ENCODE peak calls at places on chromosomes 16 and 17, in six cellular contexts. One of them, this sample, is unnamed.
A peak's percentile ranks its signal among the peaks of the same experiment; 100 is the strongest.

GRCh38 chr17:57649731-57650484 is 95.2 kb downstream of the CCDC182 start:
- DNase-seq in epithelial cell of esophagus: peak; percentile 31
- DNase-seq in upper lobe of left lung: no peak
- DNase-seq in dorsolateral prefrontal cortex: no peak
- DNase-seq in coronary artery: no peak
- DNase-seq in B cell: no peak
- DNase-seq in this sample: no peak

GRCh38 chr16:57690782-57691471 is 3.7 kb upstream of the DRC7 start:
- DNase-seq in epithelial cell of esophagus: no peak
- DNase-seq in upper lobe of left lung: no peak
- DNase-seq in dorsolateral prefrontal cortex: no peak
- DNase-seq in coronary artery: peak; percentile 45
- DNase-seq in B cell: no peak
- DNase-seq in this sample: no peak

GRCh38 chr17:77618173-77618572 is 340.3 kb upstream of the TNRC6C start:
- DNase-seq in epithelial cell of esophagus: no peak
- DNase-seq in upper lobe of left lung: no peak
- DNase-seq in dorsolateral prefrontal cortex: no peak
- DNase-seq in coronary artery: no peak
- DNase-seq in B cell: no peak
- DNase-seq in this sample: no peak

GRCh38 chr17:5883775-5884665 is 186.2 kb upstream of the WSCD1 start:
- DNase-seq in epithelial cell of esophagus: peak; percentile 35
- DNase-seq in upper lobe of left lung: no peak
- DNase-seq in dorsolateral prefrontal cortex: no peak
- DNase-seq in coronary artery: no peak
- DNase-seq in B cell: no peak
- DNase-seq in this sample: no peak

GRCh38 chr17:8175795-8176196 is 384 bp downstream of the TMEM107 start:
- DNase-seq in epithelial cell of esophagus: no peak
- DNase-seq in upper lobe of left lung: peak; percentile 59
- DNase-seq in dorsolateral prefrontal cortex: no peak
- DNase-seq in coronary artery: no peak
- DNase-seq in B cell: no peak
- DNase-seq in this sample: no peak

GRCh38 chr16:10558746-10559641 is 21.4 kb downstream of the EMP2 start:
- DNase-seq in epithelial cell of esophagus: no peak
- DNase-seq in upper lobe of left lung: peak; percentile 81
- DNase-seq in dorsolateral prefrontal cortex: peak; percentile 38
- DNase-seq in coronary artery: peak; percentile 88
- DNase-seq in B cell: no peak
- DNase-seq in this sample: no peak

GRCh38 chr17:80632046-80632581 is 87.5 kb downstream of the RPTOR start:
- DNase-seq in epithelial cell of esophagus: no peak
- DNase-seq in upper lobe of left lung: no peak
- DNase-seq in dorsolateral prefrontal cortex: no peak
- DNase-seq in coronary artery: no peak
- DNase-seq in B cell: no peak
- DNase-seq in this sample: no peak

GRCh38 chr17:58335779-58336455 is 7.3 kb upstream of the TSPOAP1 start:
- DNase-seq in epithelial cell of esophagus: no peak
- DNase-seq in upper lobe of left lung: no peak
- DNase-seq in dorsolateral prefrontal cortex: no peak
- DNase-seq in coronary artery: no peak
- DNase-seq in B cell: peak; percentile 68
- DNase-seq in this sample: peak; percentile 65

GRCh38 chr17:38562903-38563302 is 42.8 kb downstream of the SRCIN1 start:
- DNase-seq in epithelial cell of esophagus: no peak
- DNase-seq in upper lobe of left lung: no peak
- DNase-seq in dorsolateral prefrontal cortex: no peak
- DNase-seq in coronary artery: no peak
- DNase-seq in B cell: no peak
- DNase-seq in this sample: no peak

GRCh38 chr17:8611135-8611534 is 19.4 kb downstream of the MYH10 start:
- DNase-seq in epithelial cell of esophagus: no peak
- DNase-seq in upper lobe of left lung: no peak
- DNase-seq in dorsolateral prefrontal cortex: no peak
- DNase-seq in coronary artery: no peak
- DNase-seq in B cell: no peak
- DNase-seq in this sample: no peak

GRCh38 chr17:72560303-72561247 is 439.8 kb downstream of the SOX9 start:
- DNase-seq in epithelial cell of esophagus: peak; percentile 61
- DNase-seq in upper lobe of left lung: peak; percentile 37
- DNase-seq in dorsolateral prefrontal cortex: peak; percentile 56
- DNase-seq in coronary artery: no peak
- DNase-seq in B cell: peak; percentile 79
- DNase-seq in this sample: peak; percentile 87

GRCh38 chr17:30235386-30236296 is at the start of gene SLC6A4:
- DNase-seq in epithelial cell of esophagus: peak; percentile 24
- DNase-seq in upper lobe of left lung: peak; percentile 85
- DNase-seq in dorsolateral prefrontal cortex: no peak
- DNase-seq in coronary artery: peak; percentile 55
- DNase-seq in B cell: peak; percentile 54
- DNase-seq in this sample: peak; percentile 45

GRCh38 chr17:82096709-82097186 is 1.3 kb downstream of the FASN start:
- DNase-seq in epithelial cell of esophagus: no peak
- DNase-seq in upper lobe of left lung: no peak
- DNase-seq in dorsolateral prefrontal cortex: no peak
- DNase-seq in coronary artery: no peak
- DNase-seq in B cell: no peak
- DNase-seq in this sample: no peak

GRCh38 chr17:15659663-15660062 is 24.4 kb downstream of the TRIM16 start:
- DNase-seq in epithelial cell of esophagus: peak; percentile 77
- DNase-seq in upper lobe of left lung: peak; percentile 70
- DNase-seq in dorsolateral prefrontal cortex: no peak
- DNase-seq in coronary artery: no peak
- DNase-seq in B cell: no peak
- DNase-seq in this sample: no peak

GRCh38 chr16:53996961-53997360 is 289.6 kb downstream of the IRX3 start:
- DNase-seq in epithelial cell of esophagus: no peak
- DNase-seq in upper lobe of left lung: no peak
- DNase-seq in dorsolateral prefrontal cortex: no peak
- DNase-seq in coronary artery: no peak
- DNase-seq in B cell: no peak
- DNase-seq in this sample: no peak

GRCh38 chr16:31334934-31335333 is 20.0 kb upstream of the ITGAX start:
- DNase-seq in epithelial cell of esophagus: no peak
- DNase-seq in upper lobe of left lung: no peak
- DNase-seq in dorsolateral prefrontal cortex: no peak
- DNase-seq in coronary artery: no peak
- DNase-seq in B cell: no peak
- DNase-seq in this sample: no peak

GRCh38 chr17:79986441-79987186 is 49.1 kb downstream of the TBC1D16 start:
- DNase-seq in epithelial cell of esophagus: no peak
- DNase-seq in upper lobe of left lung: peak; percentile 81
- DNase-seq in dorsolateral prefrontal cortex: no peak
- DNase-seq in coronary artery: no peak
- DNase-seq in B cell: no peak
- DNase-seq in this sample: no peak

GRCh38 chr17:39677581-39678339 is 9.5 kb downstream of the PNMT start:
- DNase-seq in epithelial cell of esophagus: no peak
- DNase-seq in upper lobe of left lung: no peak
- DNase-seq in dorsolateral prefrontal cortex: peak; percentile 64
- DNase-seq in coronary artery: peak; percentile 94
- DNase-seq in B cell: no peak
- DNase-seq in this sample: no peak

GRCh38 chr16:70715860-70716357 is 30.1 kb upstream of the MTSS2 start:
- DNase-seq in epithelial cell of esophagus: no peak
- DNase-seq in upper lobe of left lung: no peak
- DNase-seq in dorsolateral prefrontal cortex: no peak
- DNase-seq in coronary artery: no peak
- DNase-seq in B cell: no peak
- DNase-seq in this sample: no peak

GRCh38 chr17:15307686-15308085 is 33.7 kb downstream of the TEKT3 start:
- DNase-seq in epithelial cell of esophagus: no peak
- DNase-seq in upper lobe of left lung: no peak
- DNase-seq in dorsolateral prefrontal cortex: no peak
- DNase-seq in coronary artery: no peak
- DNase-seq in B cell: no peak
- DNase-seq in this sample: no peak

GRCh38 chr16:88611220-88611821 is 27.1 kb upstream of the IL17C start:
- DNase-seq in epithelial cell of esophagus: no peak
- DNase-seq in upper lobe of left lung: no peak
- DNase-seq in dorsolateral prefrontal cortex: no peak
- DNase-seq in coronary artery: no peak
- DNase-seq in B cell: no peak
- DNase-seq in this sample: no peak

GRCh38 chr17:50063516-50064252 is 7.8 kb downstream of the ITGA3 start:
- DNase-seq in epithelial cell of esophagus: peak; percentile 64
- DNase-seq in upper lobe of left lung: no peak
- DNase-seq in dorsolateral prefrontal cortex: no peak
- DNase-seq in coronary artery: no peak
- DNase-seq in B cell: no peak
- DNase-seq in this sample: no peak

GRCh38 chr17:37614823-37615222 is 5.6 kb upstream of the SYNRG start:
- DNase-seq in epithelial cell of esophagus: peak; percentile 64
- DNase-seq in upper lobe of left lung: no peak
- DNase-seq in dorsolateral prefrontal cortex: no peak
- DNase-seq in coronary artery: no peak
- DNase-seq in B cell: no peak
- DNase-seq in this sample: no peak

GRCh38 chr17:68455756-68456528 is 1.4 kb downstream of the WIPI1 start:
- DNase-seq in epithelial cell of esophagus: peak; percentile 89
- DNase-seq in upper lobe of left lung: no peak
- DNase-seq in dorsolateral prefrontal cortex: no peak
- DNase-seq in coronary artery: no peak
- DNase-seq in B cell: no peak
- DNase-seq in this sample: no peak

GRCh38 chr16:67844441-67844840 is 2.3 kb upstream of the NUTF2 start:
- DNase-seq in epithelial cell of esophagus: peak; percentile 83
- DNase-seq in upper lobe of left lung: no peak
- DNase-seq in dorsolateral prefrontal cortex: no peak
- DNase-seq in coronary artery: no peak
- DNase-seq in B cell: no peak
- DNase-seq in this sample: no peak

GRCh38 chr17:1455291-1455747 is 713 bp downstream of the CRK start:
- DNase-seq in epithelial cell of esophagus: peak; percentile 58
- DNase-seq in upper lobe of left lung: peak; percentile 91
- DNase-seq in dorsolateral prefrontal cortex: peak; percentile 44
- DNase-seq in coronary artery: peak; percentile 88
- DNase-seq in B cell: peak; percentile 78
- DNase-seq in this sample: peak; percentile 52

GRCh38 chr17:28366605-28367004 is 1.6 kb upstream of the SEBOX start:
- DNase-seq in epithelial cell of esophagus: no peak
- DNase-seq in upper lobe of left lung: no peak
- DNase-seq in dorsolateral prefrontal cortex: no peak
- DNase-seq in coronary artery: no peak
- DNase-seq in B cell: no peak
- DNase-seq in this sample: no peak
- TF ChIP-seq CTCF in epithelial cell of esophagus: peak; percentile 11
- TF ChIP-seq CTCF in upper lobe of left lung: no peak
- TF ChIP-seq CTCF in dorsolateral prefrontal cortex: no peak
- TF ChIP-seq CTCF in coronary artery: no peak
- TF ChIP-seq CTCF in B cell: no peak
- TF ChIP-seq CTCF in this sample: no peak

GRCh38 chr16:3266873-3267537 is 10.6 kb upstream of the MEFV start:
- DNase-seq in epithelial cell of esophagus: peak; percentile 24
- DNase-seq in upper lobe of left lung: no peak
- DNase-seq in dorsolateral prefrontal cortex: no peak
- DNase-seq in coronary artery: no peak
- DNase-seq in B cell: no peak
- DNase-seq in this sample: no peak
- TF ChIP-seq CTCF in epithelial cell of esophagus: peak; percentile 46
- TF ChIP-seq CTCF in upper lobe of left lung: peak; percentile 24
- TF ChIP-seq CTCF in dorsolateral prefrontal cortex: peak; percentile 57
- TF ChIP-seq CTCF in coronary artery: no peak
- TF ChIP-seq CTCF in B cell: peak; percentile 47
- TF ChIP-seq CTCF in this sample: peak; percentile 32

GRCh38 chr17:6910987-6911603 is 79.6 kb upstream of the TEKT1 start:
- DNase-seq in epithelial cell of esophagus: peak; percentile 55
- DNase-seq in upper lobe of left lung: no peak
- DNase-seq in dorsolateral prefrontal cortex: no peak
- DNase-seq in coronary artery: no peak
- DNase-seq in B cell: peak; percentile 30
- DNase-seq in this sample: peak; percentile 41
- TF ChIP-seq CTCF in epithelial cell of esophagus: peak; percentile 70
- TF ChIP-seq CTCF in upper lobe of left lung: peak; percentile 52
- TF ChIP-seq CTCF in dorsolateral prefrontal cortex: peak; percentile 64
- TF ChIP-seq CTCF in coronary artery: no peak
- TF ChIP-seq CTCF in B cell: peak; percentile 85
- TF ChIP-seq CTCF in this sample: peak; percentile 52

GRCh38 chr17:74457146-74457819 is 9.2 kb upstream of the CD300A start:
- DNase-seq in epithelial cell of esophagus: peak; percentile 53
- DNase-seq in upper lobe of left lung: peak; percentile 96
- DNase-seq in dorsolateral prefrontal cortex: peak; percentile 77
- DNase-seq in coronary artery: peak; percentile 88
- DNase-seq in B cell: peak; percentile 82
- DNase-seq in this sample: peak; percentile 74
- TF ChIP-seq CTCF in epithelial cell of esophagus: peak; percentile 91
- TF ChIP-seq CTCF in upper lobe of left lung: peak; percentile 96
- TF ChIP-seq CTCF in dorsolateral prefrontal cortex: peak; percentile 99
- TF ChIP-seq CTCF in coronary artery: peak; percentile 97
- TF ChIP-seq CTCF in B cell: peak; percentile 97
- TF ChIP-seq CTCF in this sample: peak; percentile 99